ENCODE peak calls at places on chromosomes 7 and 10, in ten cellular contexts. P is IMR-90, W is A549, Z is heart left ventricle, R is ovary, Q is sigmoid colon, V is transverse colon, N is Peyer's patch, O is spleen, M is body of pancreas. T is an unnamed sample.

GRCh38 chr7:141550694-141551079 is 523 bp upstream of the AGK start:
- DNase-seq in Q (no peak), R (peak; percentile 25), V (no peak), M (no peak), Z (peak; percentile 9), W (peak; percentile 7), O (no peak), P (no peak), N (peak; percentile 47), T (no peak)

GRCh38 chr7:47588704-47589225 is 6.9 kb upstream of the TNS3 start:
- DNase-seq in Z (no peak), P (no peak), W (peak; percentile 96), Q (no peak), O (no peak), V (peak; percentile 76), R (no peak), M (no peak), N (peak; percentile 70), T (no peak)

GRCh38 chr7:87564290-87564963 is 36.3 kb downstream of the ABCB1 start:
- DNase-seq in O (no peak), M (peak; percentile 60), N (peak; percentile 63), Q (no peak), V (peak; percentile 55), R (no peak), Z (no peak), W (peak; percentile 43), P (no peak), T (no peak)

GRCh38 chr7:109751241-109751640 is 1181.6 kb downstream of the DNAJB9 start:
- DNase-seq in M (no peak), N (no peak), P (peak; percentile 7), O (no peak), W (peak; percentile 23), V (no peak), Q (no peak), R (no peak), Z (no peak), T (no peak)

GRCh38 chr10:114043532-114044250 is at the start of gene ADRB1:
- DNase-seq in O (peak; percentile 89), W (peak; percentile 88), N (peak; percentile 94), V (peak; percentile 77), Q (peak; percentile 94), Z (peak; percentile 92), P (peak; percentile 5), R (no peak), M (peak; percentile 91), T (peak; percentile 98)

GRCh38 chr10:101683226-101683625 is 11.7 kb downstream of the FBXW4 start:
- DNase-seq in Z (no peak), W (no peak), N (no peak), O (no peak), M (no peak), Q (no peak), R (no peak), P (peak; percentile 24), V (no peak), T (no peak)

GRCh38 chr7:23956769-23957556 is 246.9 kb downstream of the STK31 start:
- DNase-seq in V (no peak), N (no peak), P (peak; percentile 6), O (no peak), R (no peak), Q (no peak), M (no peak), W (no peak), Z (no peak), T (no peak)

GRCh38 chr10:91206427-91206826 is 14.0 kb upstream of the PCGF5 start:
- DNase-seq in Z (no peak), P (no peak), R (no peak), O (no peak), M (no peak), V (no peak), Q (no peak), W (no peak), N (no peak), T (no peak)

GRCh38 chr7:54725255-54725654 is 33.8 kb downstream of the SEC61G start:
- DNase-seq in Z (no peak), P (no peak), R (no peak), V (no peak), N (no peak), W (peak; percentile 61), Q (no peak), O (no peak), M (no peak), T (no peak)

GRCh38 chr10:28853195-28853594 is 175.9 kb downstream of the BAMBI start:
- DNase-seq in W (no peak), O (no peak), Z (no peak), M (no peak), P (no peak), N (no peak), Q (no peak), V (no peak), R (peak; percentile 52), T (no peak)

GRCh38 chr10:3668276-3668960 is 116.6 kb downstream of the KLF6 start:
- DNase-seq in O (peak; percentile 90), P (peak; percentile 84), M (peak; percentile 71), R (no peak), N (no peak), W (no peak), Z (no peak), Q (no peak), V (peak; percentile 52), T (peak; percentile 46)
- H3K27ac ChIP-seq in O (peak overlapping the region; percentile 86), P (peak overlapping the region; percentile 24), M (peak overlapping the region; percentile 59), R (no peak overlapping the region), N (peak overlapping the region; percentile 46), W (no peak overlapping the region), Z (no peak overlapping the region), Q (no peak overlapping the region), V (no peak overlapping the region), T (peak overlapping the region; percentile 29)

GRCh38 chr10:72086466-72087391 is 1.6 kb downstream of the SPOCK2 start:
- DNase-seq in R (no peak), W (no peak), Q (no peak), O (peak; percentile 96), Z (peak; percentile 70), V (peak; percentile 65), N (peak; percentile 61), M (no peak), P (peak; percentile 19), T (no peak)
- H3K4me3 ChIP-seq in R (peak overlapping the region; percentile 9), W (no peak overlapping the region), Q (peak overlapping the region; percentile 35), O (peak overlapping the region; percentile 78), Z (peak overlapping the region; percentile 68), V (peak overlapping the region; percentile 41), N (peak overlapping the region; percentile 80), M (no peak overlapping the region), P (no peak overlapping the region), T (peak overlapping the region; percentile 29)

DNA sequence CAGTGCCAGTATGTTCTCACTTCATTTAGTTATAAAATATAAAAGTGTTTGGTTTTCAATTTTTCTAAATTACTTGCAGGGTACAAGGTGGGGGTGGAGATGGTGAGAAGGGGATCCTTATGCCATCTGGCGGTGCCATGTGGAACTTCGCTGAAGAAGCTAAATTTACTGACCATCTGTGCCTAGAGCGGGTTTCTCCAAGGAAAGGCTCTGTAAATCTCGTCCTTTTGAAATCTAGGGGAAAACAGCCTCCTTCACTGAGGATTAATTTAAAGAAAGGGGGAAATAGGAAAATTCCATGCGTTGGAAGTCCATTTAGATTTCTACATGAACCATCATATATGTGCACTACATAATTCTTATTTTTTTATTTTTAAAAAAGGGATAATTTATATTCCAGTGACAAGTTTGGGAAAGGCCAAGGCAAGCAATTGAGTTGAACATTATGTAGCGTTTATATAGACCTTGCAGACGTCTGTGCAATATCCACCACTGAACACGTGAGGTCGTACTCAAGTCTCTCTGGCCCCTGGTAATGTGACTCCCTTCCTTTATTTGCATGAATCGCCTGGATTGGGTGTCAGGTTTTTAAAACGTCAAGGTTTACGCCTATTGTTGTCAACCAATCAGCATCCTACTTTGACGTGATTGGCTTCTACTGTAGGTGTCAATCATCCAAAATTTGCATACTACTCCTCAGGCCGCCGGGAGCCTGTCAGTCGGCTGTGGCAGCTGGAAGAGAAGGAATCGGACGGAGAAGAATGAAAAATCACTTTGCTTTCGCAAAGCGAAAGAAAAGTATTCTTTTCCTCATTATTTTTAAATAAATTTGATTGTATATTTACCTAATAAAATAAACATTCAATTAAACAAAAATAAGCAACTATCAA is 297.1 kb upstream of the NFE2L3 start:
- DNase-seq in Z (peak; percentile 44), W (peak; percentile 98), P (peak; percentile 100), M (peak; percentile 32), R (no peak), N (peak; percentile 60), Q (peak; percentile 86), V (peak; percentile 81), O (no peak), T (no peak)
- TF ChIP-seq POLR2A in Z (no peak), W (no peak), P (peak; percentile 92), M (no peak), R (no peak), N (peak; percentile 75), Q (peak; percentile 51), V (peak; percentile 91), O (no peak), T (no peak)

DNA sequence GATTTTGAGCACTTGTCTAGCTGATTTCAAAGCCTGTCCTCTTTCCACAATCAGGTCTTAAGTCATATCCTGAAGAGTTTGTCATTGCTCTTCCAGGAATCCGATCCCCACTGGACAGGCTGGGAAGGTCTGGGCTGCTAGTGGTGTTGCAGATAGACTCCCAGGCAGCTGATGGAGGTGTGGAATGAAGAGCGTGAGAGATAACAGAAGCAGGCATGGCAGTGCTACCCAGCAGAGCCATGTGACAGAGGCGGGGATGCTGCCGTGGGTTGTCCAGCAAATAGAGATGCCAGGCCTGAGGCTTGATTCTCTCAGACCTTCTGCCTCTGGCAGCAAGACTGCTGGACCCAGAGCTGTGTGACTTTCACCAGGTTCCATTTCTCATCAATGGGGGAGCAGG is 116.5 kb upstream of the EEPD1 start:
- DNase-seq in R (no peak), Z (peak; percentile 54), V (no peak), M (peak; percentile 8), P (no peak), W (peak; percentile 37), O (no peak), Q (no peak), N (no peak), T (no peak)
- H3K27ac ChIP-seq in R (no peak overlapping the region), Z (peak overlapping the region; percentile 77), V (peak overlapping the region; percentile 60), M (peak overlapping the region; percentile 37), P (no peak overlapping the region), W (peak overlapping the region; percentile 69), O (peak overlapping the region; percentile 63), Q (peak overlapping the region; percentile 35), N (peak overlapping the region; percentile 45), T (peak overlapping the region; percentile 59)